ENCODE peak calls at places on chromosomes 6 and 20, in eight cellular contexts. One of them, this sample, is unnamed.

GRCh38 chr6:159871911-159872310 is 18.9 kb upstream of the MAS1 start:
- DNase-seq in pancreas: no peak
- DNase-seq in cardiac fibroblast: no peak
- DNase-seq in H1: no peak
- DNase-seq in fibroblast of lung: no peak
- DNase-seq in K562: no peak
- DNase-seq in AG09309: no peak
- DNase-seq in colonic mucosa: no peak
- DNase-seq in this sample: no peak

GRCh38 chr6:18978330-18979128 is 591.4 kb downstream of the RNF144B start:
- DNase-seq in H1: no peak
- DNase-seq in cardiac fibroblast: peak; percentile 7
- DNase-seq in colonic mucosa: no peak
- DNase-seq in fibroblast of lung: peak; percentile 10
- DNase-seq in AG09309: no peak
- DNase-seq in pancreas: no peak
- DNase-seq in K562: no peak
- DNase-seq in this sample: peak; percentile 26

GRCh38 chr6:167906899-167907298 is 80.2 kb downstream of the AFDN start:
- DNase-seq in AG09309: no peak
- DNase-seq in colonic mucosa: peak; percentile 58
- DNase-seq in fibroblast of lung: peak; percentile 36
- DNase-seq in K562: no peak
- DNase-seq in H1: no peak
- DNase-seq in cardiac fibroblast: peak; percentile 41
- DNase-seq in pancreas: no peak
- DNase-seq in this sample: peak; percentile 40

GRCh38 chr6:30741789-30742315 is 635 bp downstream of the FLOT1 start:
- DNase-seq in K562: no peak
- DNase-seq in H1: no peak
- DNase-seq in fibroblast of lung: no peak
- DNase-seq in pancreas: no peak
- DNase-seq in cardiac fibroblast: no peak
- DNase-seq in colonic mucosa: no peak
- DNase-seq in AG09309: no peak
- DNase-seq in this sample: no peak

GRCh38 chr20:11499235-11499634 is 418.5 kb upstream of the BTBD3 start:
- DNase-seq in H1: no peak
- DNase-seq in fibroblast of lung: no peak
- DNase-seq in AG09309: no peak
- DNase-seq in cardiac fibroblast: no peak
- DNase-seq in pancreas: no peak
- DNase-seq in K562: no peak
- DNase-seq in colonic mucosa: no peak
- DNase-seq in this sample: no peak

GRCh38 chr6:159104163-159104885 is 59.5 kb upstream of the TAGAP start:
- DNase-seq in colonic mucosa: peak; percentile 58
- DNase-seq in fibroblast of lung: peak; percentile 60
- DNase-seq in K562: peak; percentile 76
- DNase-seq in H1: peak; percentile 85
- DNase-seq in pancreas: peak; percentile 82
- DNase-seq in cardiac fibroblast: peak; percentile 65
- DNase-seq in AG09309: no peak
- DNase-seq in this sample: peak; percentile 76

GRCh38 chr6:9139762-9140161 is 704.4 kb upstream of the SLC35B3 start:
- DNase-seq in fibroblast of lung: peak; percentile 83
- DNase-seq in cardiac fibroblast: no peak
- DNase-seq in H1: no peak
- DNase-seq in colonic mucosa: no peak
- DNase-seq in AG09309: peak; percentile 61
- DNase-seq in pancreas: no peak
- DNase-seq in K562: no peak
- DNase-seq in this sample: no peak

GRCh38 chr20:23826541-23827018 is at the start of gene CST2:
- DNase-seq in cardiac fibroblast: no peak
- DNase-seq in K562: no peak
- DNase-seq in colonic mucosa: no peak
- DNase-seq in fibroblast of lung: no peak
- DNase-seq in pancreas: no peak
- DNase-seq in H1: no peak
- DNase-seq in AG09309: no peak
- DNase-seq in this sample: peak; percentile 34

GRCh38 chr20:47149939-47150338 is 206.6 kb downstream of the ZMYND8 start:
- DNase-seq in H1: no peak
- DNase-seq in pancreas: no peak
- DNase-seq in fibroblast of lung: no peak
- DNase-seq in colonic mucosa: no peak
- DNase-seq in AG09309: no peak
- DNase-seq in K562: no peak
- DNase-seq in cardiac fibroblast: no peak
- DNase-seq in this sample: no peak

GRCh38 chr20:60137657-60138245 is 179.5 kb downstream of the CDH26 start:
- DNase-seq in colonic mucosa: peak; percentile 38
- DNase-seq in AG09309: no peak
- DNase-seq in H1: peak; percentile 62
- DNase-seq in K562: peak; percentile 32
- DNase-seq in pancreas: no peak
- DNase-seq in cardiac fibroblast: no peak
- DNase-seq in fibroblast of lung: peak; percentile 20
- DNase-seq in this sample: peak; percentile 2

GRCh38 chr6:149843051-149843633 is 21.0 kb downstream of the LRP11 start:
- DNase-seq in H1: no peak
- DNase-seq in cardiac fibroblast: peak; percentile 22
- DNase-seq in AG09309: no peak
- DNase-seq in fibroblast of lung: no peak
- DNase-seq in pancreas: peak; percentile 56
- DNase-seq in colonic mucosa: no peak
- DNase-seq in K562: no peak
- DNase-seq in this sample: peak; percentile 29

GRCh38 chr6:143607168-143607567 is 70.6 kb upstream of the PHACTR2 start:
- DNase-seq in K562: no peak
- DNase-seq in AG09309: no peak
- DNase-seq in fibroblast of lung: no peak
- DNase-seq in pancreas: no peak
- DNase-seq in cardiac fibroblast: no peak
- DNase-seq in H1: no peak
- DNase-seq in colonic mucosa: no peak
- DNase-seq in this sample: no peak

GRCh38 chr6:28383235-28384142 is 16.1 kb downstream of the ZSCAN12 start:
- DNase-seq in AG09309: no peak
- DNase-seq in colonic mucosa: peak; percentile 92
- DNase-seq in H1: peak; percentile 94
- DNase-seq in K562: peak; percentile 70
- DNase-seq in fibroblast of lung: peak; percentile 95
- DNase-seq in pancreas: peak; percentile 85
- DNase-seq in cardiac fibroblast: peak; percentile 93
- DNase-seq in this sample: peak; percentile 97

GRCh38 chr6:14924126-14925024 is 321.5 kb upstream of the JARID2 start:
- DNase-seq in K562: no peak
- DNase-seq in fibroblast of lung: peak; percentile 28
- DNase-seq in pancreas: no peak
- DNase-seq in H1: peak; percentile 62
- DNase-seq in colonic mucosa: no peak
- DNase-seq in AG09309: no peak
- DNase-seq in cardiac fibroblast: no peak
- DNase-seq in this sample: peak; percentile 21

GRCh38 chr20:11034025-11034424 is 360.2 kb upstream of the JAG1 start:
- DNase-seq in fibroblast of lung: no peak
- DNase-seq in H1: no peak
- DNase-seq in cardiac fibroblast: no peak
- DNase-seq in colonic mucosa: no peak
- DNase-seq in pancreas: no peak
- DNase-seq in AG09309: no peak
- DNase-seq in K562: no peak
- DNase-seq in this sample: no peak

GRCh38 chr6:11771473-11772048 is 7.0 kb downstream of the ADTRP start:
- DNase-seq in H1: no peak
- DNase-seq in colonic mucosa: no peak
- DNase-seq in cardiac fibroblast: no peak
- DNase-seq in AG09309: no peak
- DNase-seq in pancreas: no peak
- DNase-seq in K562: no peak
- DNase-seq in fibroblast of lung: peak; percentile 17
- DNase-seq in this sample: peak; percentile 47

GRCh38 chr6:99426454-99426762 is 1.3 kb upstream of the PNISR start:
- DNase-seq in fibroblast of lung: peak; percentile 26
- DNase-seq in pancreas: no peak
- DNase-seq in AG09309: no peak
- DNase-seq in H1: no peak
- DNase-seq in colonic mucosa: no peak
- DNase-seq in cardiac fibroblast: peak; percentile 5
- DNase-seq in K562: no peak
- DNase-seq in this sample: no peak

GRCh38 chr20:10352934-10353866 is 80.8 kb downstream of the MKKS start:
- DNase-seq in H1: no peak
- DNase-seq in fibroblast of lung: peak; percentile 44
- DNase-seq in pancreas: no peak
- DNase-seq in AG09309: no peak
- DNase-seq in K562: no peak
- DNase-seq in colonic mucosa: no peak
- DNase-seq in cardiac fibroblast: peak; percentile 60
- DNase-seq in this sample: peak; percentile 87

GRCh38 chr6:158605266-158605878 is 39.2 kb downstream of the DYNLT1 start:
- DNase-seq in pancreas: no peak
- DNase-seq in fibroblast of lung: peak; percentile 83
- DNase-seq in AG09309: peak; percentile 27
- DNase-seq in H1: peak; percentile 86
- DNase-seq in cardiac fibroblast: peak; percentile 84
- DNase-seq in K562: peak; percentile 73
- DNase-seq in colonic mucosa: peak; percentile 73
- DNase-seq in this sample: peak; percentile 89

GRCh38 chr6:44297063-44298038 is 15.8 kb downstream of the AARS2 start:
- DNase-seq in K562: peak; percentile 79
- DNase-seq in pancreas: peak; percentile 78
- DNase-seq in H1: peak; percentile 87
- DNase-seq in cardiac fibroblast: peak; percentile 30
- DNase-seq in colonic mucosa: peak; percentile 32
- DNase-seq in fibroblast of lung: no peak
- DNase-seq in AG09309: no peak
- DNase-seq in this sample: peak; percentile 39

GRCh38 chr6:152378154-152378553 is 259.0 kb downstream of the SYNE1 start:
- DNase-seq in AG09309: no peak
- DNase-seq in cardiac fibroblast: no peak
- DNase-seq in pancreas: no peak
- DNase-seq in fibroblast of lung: no peak
- DNase-seq in colonic mucosa: no peak
- DNase-seq in K562: no peak
- DNase-seq in H1: no peak
- DNase-seq in this sample: peak; percentile 54

GRCh38 chr20:10604865-10605440 is 68.8 kb downstream of the JAG1 start:
- DNase-seq in pancreas: no peak
- DNase-seq in colonic mucosa: no peak
- DNase-seq in fibroblast of lung: no peak
- DNase-seq in cardiac fibroblast: no peak
- DNase-seq in AG09309: no peak
- DNase-seq in H1: no peak
- DNase-seq in K562: no peak
- DNase-seq in this sample: no peak

GRCh38 chr6:32153252-32153834 is 598 bp upstream of the PPT2 start:
- DNase-seq in AG09309: no peak
- DNase-seq in colonic mucosa: peak; percentile 46
- DNase-seq in H1: peak; percentile 67
- DNase-seq in pancreas: peak; percentile 71
- DNase-seq in K562: peak; percentile 82
- DNase-seq in cardiac fibroblast: no peak
- DNase-seq in fibroblast of lung: peak; percentile 45
- DNase-seq in this sample: peak; percentile 48

GRCh38 chr6:132456700-132457143 is 55.4 kb upstream of the MOXD1 start:
- DNase-seq in H1: no peak
- DNase-seq in fibroblast of lung: peak; percentile 21
- DNase-seq in AG09309: no peak
- DNase-seq in cardiac fibroblast: peak; percentile 35
- DNase-seq in K562: no peak
- DNase-seq in colonic mucosa: peak; percentile 18
- DNase-seq in pancreas: no peak
- DNase-seq in this sample: no peak

GRCh38 chr6:44004625-44005506 is 122.4 kb downstream of the MRPL14 start:
- DNase-seq in H1: no peak
- DNase-seq in fibroblast of lung: no peak
- DNase-seq in K562: peak; percentile 31
- DNase-seq in cardiac fibroblast: no peak
- DNase-seq in AG09309: no peak
- DNase-seq in pancreas: no peak
- DNase-seq in colonic mucosa: no peak
- DNase-seq in this sample: no peak

GRCh38 chr6:36169023-36170007 is 27.2 kb upstream of the BRPF3 start:
- DNase-seq in pancreas: no peak
- DNase-seq in colonic mucosa: no peak
- DNase-seq in fibroblast of lung: no peak
- DNase-seq in AG09309: no peak
- DNase-seq in cardiac fibroblast: no peak
- DNase-seq in H1: no peak
- DNase-seq in K562: no peak
- DNase-seq in this sample: no peak

GRCh38 chr6:127737009-127737486 is 160.1 kb downstream of the C6orf58 start:
- DNase-seq in colonic mucosa: peak; percentile 36
- DNase-seq in fibroblast of lung: peak; percentile 80
- DNase-seq in H1: no peak
- DNase-seq in cardiac fibroblast: peak; percentile 80
- DNase-seq in K562: peak; percentile 37
- DNase-seq in pancreas: no peak
- DNase-seq in AG09309: peak; percentile 33
- DNase-seq in this sample: peak; percentile 89
- TF ChIP-seq CTCF in colonic mucosa: peak; percentile 47
- TF ChIP-seq CTCF in fibroblast of lung: peak; percentile 61
- TF ChIP-seq CTCF in H1: no peak
- TF ChIP-seq CTCF in cardiac fibroblast: peak; percentile 46
- TF ChIP-seq CTCF in K562: no peak
- TF ChIP-seq CTCF in pancreas: peak; percentile 48
- TF ChIP-seq CTCF in AG09309: peak; percentile 52
- TF ChIP-seq CTCF in this sample: peak; percentile 78

GRCh38 chr6:137170266-137171052 is 3.0 kb downstream of the IL22RA2 start:
- DNase-seq in K562: no peak
- DNase-seq in cardiac fibroblast: no peak
- DNase-seq in fibroblast of lung: no peak
- DNase-seq in H1: no peak
- DNase-seq in pancreas: no peak
- DNase-seq in AG09309: no peak
- DNase-seq in colonic mucosa: no peak
- DNase-seq in this sample: no peak
- H3K4me3 ChIP-seq in K562: no peak overlapping the region
- H3K4me3 ChIP-seq in cardiac fibroblast: no peak overlapping the region
- H3K4me3 ChIP-seq in fibroblast of lung: no peak overlapping the region
- H3K4me3 ChIP-seq in H1: no peak overlapping the region
- H3K4me3 ChIP-seq in pancreas: no peak overlapping the region
- H3K4me3 ChIP-seq in AG09309: no peak overlapping the region
- H3K4me3 ChIP-seq in colonic mucosa: no peak overlapping the region
- H3K4me3 ChIP-seq in this sample: no peak overlapping the region

GRCh38 chr6:1591926-1592325 is 17.8 kb upstream of the FOXC1 start:
- DNase-seq in pancreas: no peak
- DNase-seq in cardiac fibroblast: no peak
- DNase-seq in AG09309: no peak
- DNase-seq in fibroblast of lung: no peak
- DNase-seq in colonic mucosa: no peak
- DNase-seq in K562: no peak
- DNase-seq in H1: peak; percentile 26
- DNase-seq in this sample: no peak
- TF ChIP-seq CTCF in pancreas: no peak
- TF ChIP-seq CTCF in cardiac fibroblast: no peak
- TF ChIP-seq CTCF in AG09309: no peak
- TF ChIP-seq CTCF in fibroblast of lung: no peak
- TF ChIP-seq CTCF in colonic mucosa: no peak
- TF ChIP-seq CTCF in K562: no peak
- TF ChIP-seq CTCF in H1: no peak
- TF ChIP-seq CTCF in this sample: no peak

GRCh38 chr20:46031701-46032254 is 2.8 kb downstream of the SLC12A5 start:
- DNase-seq in AG09309: no peak
- DNase-seq in pancreas: no peak
- DNase-seq in H1: peak; percentile 81
- DNase-seq in colonic mucosa: no peak
- DNase-seq in fibroblast of lung: no peak
- DNase-seq in cardiac fibroblast: no peak
- DNase-seq in K562: no peak
- DNase-seq in this sample: no peak
- H3K4me3 ChIP-seq in AG09309: peak overlapping the region; percentile 25
- H3K4me3 ChIP-seq in pancreas: no peak overlapping the region
- H3K4me3 ChIP-seq in H1: peak overlapping the region; percentile 55
- H3K4me3 ChIP-seq in colonic mucosa: no peak overlapping the region
- H3K4me3 ChIP-seq in fibroblast of lung: peak overlapping the region; percentile 28
- H3K4me3 ChIP-seq in cardiac fibroblast: no peak overlapping the region
- H3K4me3 ChIP-seq in K562: no peak overlapping the region
- H3K4me3 ChIP-seq in this sample: no peak overlapping the region

This sample was measured in choroid plexus epithelial cell.